ENCODE peak calls at places on chromosomes 11 and 22, in eight cellular contexts. B, Z, X, S, O, J, Y and V are unnamed samples.

GRCh38 chr22:36350751-36351594 is 36.8 kb downstream of the MYH9 start:
- DNase-seq in B (peak), Z (peak), X (peak), S (no peak), O (no peak), J (peak), Y (no peak), V (no peak)

GRCh38 chr22:45910928-45911467 is 66.0 kb downstream of the WNT7B start:
- DNase-seq in B (no peak), Z (no peak), X (no peak), S (no peak), O (no peak), J (no peak), Y (no peak), V (no peak)

GRCh38 chr11:43341159-43341558 is 17.6 kb upstream of the TTC17 start:
- DNase-seq in B (no peak), Z (no peak), X (no peak), S (no peak), O (no peak), J (no peak), Y (no peak), V (no peak)

GRCh38 chr11:101582242-101583052 is 1.4 kb downstream of the TRPC6 start:
- DNase-seq in B (peak), Z (peak), X (peak), S (no peak), O (no peak), J (no peak), Y (peak), V (no peak)

GRCh38 chr22:30933457-30933856 is 35.1 kb downstream of the MORC2 start:
- DNase-seq in B (no peak), Z (no peak), X (no peak), S (no peak), O (no peak), J (no peak), Y (no peak), V (no peak)

GRCh38 chr22:47195676-47196492 is 433.4 kb downstream of the TBC1D22A start:
- DNase-seq in B (no peak), Z (no peak), X (no peak), S (no peak), O (no peak), J (no peak), Y (no peak), V (no peak)

GRCh38 chr11:67024410-67024809 is 1.5 kb downstream of the SYT12 start:
- DNase-seq in B (peak), Z (no peak), X (no peak), S (no peak), O (no peak), J (peak), Y (no peak), V (peak)

GRCh38 chr22:26767351-26767970 is 110.1 kb downstream of the MIAT start:
- DNase-seq in B (no peak), Z (no peak), X (no peak), S (no peak), O (no peak), J (no peak), Y (no peak), V (no peak)

GRCh38 chr11:30586251-30587144 is at the start of gene MPPED2:
- DNase-seq in B (no peak), Z (no peak), X (no peak), S (no peak), O (no peak), J (peak), Y (peak), V (no peak)

GRCh38 chr11:16607675-16608644 is 130.5 kb upstream of the C11orf58 start:
- DNase-seq in B (peak), Z (peak), X (peak), S (no peak), O (peak), J (no peak), Y (peak), V (no peak)